ENCODE peak calls at places on chromosome 17, in eight cellular contexts. F is OCI-LY7, A is body of pancreas, D is globus pallidus, Y is AG20443, B is GM10248, R is endothelial cell, P is tibial artery. M is an unnamed sample.

GRCh38 chr17:80774643-80775281 is 216.9 kb upstream of the CHMP6 start:
- DNase-seq in D (no peak), R (no peak), A (no peak), P (no peak), Y (no peak), B (peak), F (peak), M (no peak)

GRCh38 chr17:63476494-63476856 is 386 bp upstream of the ACE start:
- DNase-seq in A (no peak), D (no peak), R (peak), P (no peak), B (no peak), F (peak), Y (peak), M (no peak)

GRCh38 chr17:30290077-30290476 is 1.7 kb downstream of the BLMH start:
- DNase-seq in D (no peak), B (no peak), R (no peak), Y (no peak), F (no peak), P (no peak), A (no peak), M (no peak)

GRCh38 chr17:31674717-31675349 is 184.2 kb downstream of the COPRS start:
- DNase-seq in D (no peak), A (no peak), P (no peak), F (no peak), Y (no peak), B (no peak), R (no peak), M (peak)

GRCh38 chr17:721540-721937 is 6.9 kb upstream of the VPS53 start:
- DNase-seq in B (no peak), D (no peak), A (no peak), F (no peak), P (no peak), R (no peak), Y (no peak), M (no peak)

GRCh38 chr17:71084219-71084618 is 914.9 kb downstream of the KCNJ2 start:
- DNase-seq in Y (peak), R (peak), F (peak), B (no peak), P (no peak), D (peak), A (peak), M (peak)

GRCh38 chr17:44623070-44623725 is 33.1 kb upstream of the MEIOC start:
- DNase-seq in P (no peak), R (no peak), F (no peak), B (no peak), D (no peak), Y (no peak), A (no peak), M (peak)

GRCh38 chr17:45040459-45040858 is 11.0 kb downstream of the DCAKD start:
- DNase-seq in F (no peak), P (no peak), D (no peak), A (no peak), Y (peak), B (no peak), R (no peak), M (no peak)

GRCh38 chr17:75877752-75878173 is 618 bp downstream of the TRIM47 start:
- DNase-seq in A (peak), F (peak), D (peak), R (peak), P (peak), B (peak), Y (peak), M (peak)

GRCh38 chr17:58184308-58184985 is 8.1 kb upstream of the EPX start:
- DNase-seq in P (no peak), A (no peak), R (no peak), F (no peak), D (no peak), B (no peak), Y (no peak), M (peak)

GRCh38 chr17:4017377-4017776 is 53.1 kb upstream of the ATP2A3 start:
- DNase-seq in Y (no peak), B (no peak), A (no peak), D (no peak), R (no peak), P (no peak), F (no peak), M (no peak)

GRCh38 chr17:37742762-37743611 is 1.9 kb downstream of the HNF1B start:
- DNase-seq in B (peak), D (no peak), P (no peak), A (peak), R (peak), F (no peak), Y (no peak), M (peak)

GRCh38 chr17:57186231-57187019 is 69.9 kb upstream of the MSI2 start:
- DNase-seq in B (no peak), D (peak), R (no peak), A (no peak), P (no peak), F (no peak), Y (no peak), M (no peak)

GRCh38 chr17:49588726-49589555 is 13.3 kb downstream of the NXPH3 start:
- DNase-seq in P (no peak), R (no peak), Y (peak), F (no peak), B (no peak), A (no peak), D (no peak), M (no peak)

GRCh38 chr17:77141846-77142449 is 1.2 kb downstream of the SEC14L1 start:
- DNase-seq in B (no peak), D (no peak), Y (no peak), A (no peak), F (no peak), P (no peak), R (no peak), M (no peak)

GRCh38 chr17:27319536-27320221 is 25.8 kb downstream of the WSB1 start:
- DNase-seq in B (no peak), P (peak), Y (peak), D (peak), A (peak), R (no peak), F (no peak), M (peak)

GRCh38 chr17:57670769-57671545 is 74.1 kb downstream of the CCDC182 start:
- DNase-seq in D (no peak), Y (no peak), B (no peak), A (no peak), P (no peak), R (peak), F (no peak), M (no peak)

GRCh38 chr17:15918661-15919259 is 26.2 kb upstream of the ADORA2B start:
- DNase-seq in D (no peak), Y (no peak), A (peak), F (no peak), R (no peak), B (no peak), P (no peak), M (no peak)

GRCh38 chr17:27466748-27467375 is 10.6 kb downstream of the KSR1 start:
- DNase-seq in P (no peak), Y (no peak), B (peak), A (no peak), R (peak), F (no peak), D (no peak), M (no peak)

GRCh38 chr17:18291718-18292540 is 22.9 kb downstream of the TOP3A start:
- DNase-seq in B (no peak), A (no peak), D (no peak), P (no peak), Y (no peak), F (no peak), R (no peak), M (no peak)

GRCh38 chr17:59069856-59070255 is 36.8 kb downstream of the TRIM37 start:
- DNase-seq in B (no peak), Y (no peak), F (no peak), R (no peak), D (no peak), P (no peak), A (no peak), M (no peak)

GRCh38 chr17:78925662-78926555 is 722 bp upstream of the TIMP2 start:
- DNase-seq in R (peak), D (no peak), B (no peak), Y (peak), F (no peak), P (peak), A (peak), M (no peak)

GRCh38 chr17:30393911-30394867 is 15.5 kb downstream of the CPD start:
- DNase-seq in F (no peak), D (no peak), A (no peak), P (no peak), Y (no peak), B (no peak), R (no peak), M (no peak)

GRCh38 chr17:80114758-80115157 is 13.4 kb downstream of the GAA start:
- DNase-seq in R (no peak), F (no peak), B (no peak), A (no peak), P (no peak), Y (no peak), D (no peak), M (no peak)

GRCh38 chr17:58840820-58841612 is 85.4 kb downstream of the PPM1E start:
- DNase-seq in Y (no peak), P (no peak), R (peak), A (no peak), B (no peak), D (no peak), F (no peak), M (no peak)

GRCh38 chr17:34371405-34371804 is 8.4 kb upstream of the CCL1 start:
- DNase-seq in B (no peak), F (peak), R (no peak), D (no peak), A (no peak), P (no peak), Y (no peak), M (no peak)

GRCh38 chr17:74240637-74241036 is 27.3 kb downstream of the TTYH2 start:
- DNase-seq in R (no peak), D (no peak), A (no peak), Y (no peak), B (no peak), F (no peak), P (no peak), M (no peak)

M was measured in Caki2.